ENCODE peak calls at places on chromosomes 3 and 15, in ten cellular contexts. P is GM23248, J is upper lobe of right lung, O is stomach, N is tibial nerve, E is esophagus squamous epithelium, H is fibroblast of lung, W is left lung, U is PC-9, G is astrocyte. R is an unnamed sample.

GRCh38 chr3:139292192-139292591 is 51.6 kb upstream of the MRPS22 start:
- DNase-seq in J (no peak), H (no peak), U (no peak), E (no peak), W (no peak), N (no peak), G (no peak), P (peak; percentile 58), O (no peak), R (no peak)

GRCh38 chr3:85210540-85210939 is 251.8 kb downstream of the CADM2 start:
- DNase-seq in W (no peak), H (no peak), N (no peak), P (no peak), E (no peak), J (no peak), O (no peak), U (no peak), G (no peak), R (no peak)

GRCh38 chr3:124934577-124934976 is at the start of gene MUC13:
- DNase-seq in J (no peak), H (no peak), U (no peak), G (no peak), N (no peak), O (no peak), W (no peak), E (no peak), P (no peak), R (no peak)

GRCh38 chr3:94225176-94225742 is 162.4 kb downstream of the NSUN3 start:
- DNase-seq in J (no peak), E (no peak), O (no peak), P (peak; percentile 55), W (no peak), N (no peak), U (no peak), H (no peak), G (peak; percentile 51), R (no peak)

GRCh38 chr3:18419232-18419631 is 5.9 kb downstream of the SATB1 start:
- DNase-seq in U (no peak), E (no peak), N (no peak), O (no peak), J (no peak), H (no peak), G (no peak), W (no peak), P (no peak), R (no peak)

GRCh38 chr3:105729662-105730061 is 139.2 kb downstream of the CBLB start:
- DNase-seq in H (peak; percentile 64), U (no peak), J (no peak), P (peak; percentile 48), N (no peak), W (no peak), E (no peak), O (no peak), G (peak; percentile 27), R (no peak)

GRCh38 chr15:32979710-32980109 is 214.8 kb downstream of the FMN1 start:
- DNase-seq in W (no peak), H (peak; percentile 95), E (no peak), O (no peak), G (peak; percentile 100), P (peak; percentile 96), N (no peak), U (no peak), J (no peak), R (no peak)

GRCh38 chr3:193665370-193665989 is 72.5 kb downstream of the OPA1 start:
- DNase-seq in H (peak; percentile 70), G (peak; percentile 19), E (no peak), J (no peak), N (no peak), U (peak; percentile 70), P (peak; percentile 59), W (no peak), O (no peak), R (no peak)

GRCh38 chr15:41970456-41970855 is 1.9 kb downstream of the EHD4 start:
- DNase-seq in W (no peak), E (no peak), N (no peak), U (no peak), J (no peak), P (no peak), O (peak; percentile 9), G (no peak), H (no peak), R (no peak)

GRCh38 chr3:131749826-131750225 is 247.1 kb upstream of the MRPL3 start:
- DNase-seq in G (no peak), O (no peak), U (no peak), P (no peak), E (no peak), N (no peak), J (no peak), H (no peak), W (no peak), R (no peak)

GRCh38 chr3:171066216-171066615 is 39.7 kb upstream of the SLC2A2 start:
- DNase-seq in P (no peak), N (no peak), W (no peak), J (no peak), H (no peak), G (peak; percentile 87), U (no peak), E (no peak), O (no peak), R (no peak)

GRCh38 chr3:54847361-54847760 is 80.5 kb downstream of the LRTM1 start:
- DNase-seq in W (no peak), N (no peak), J (no peak), E (no peak), U (no peak), H (no peak), P (no peak), G (no peak), O (no peak), R (no peak)

GRCh38 chr15:52289629-52290081 is 5.9 kb downstream of the MYO5C start:
- DNase-seq in G (no peak), O (peak; percentile 66), U (peak; percentile 42), W (peak; percentile 85), N (no peak), J (no peak), P (no peak), E (no peak), H (no peak), R (no peak)

DNA sequence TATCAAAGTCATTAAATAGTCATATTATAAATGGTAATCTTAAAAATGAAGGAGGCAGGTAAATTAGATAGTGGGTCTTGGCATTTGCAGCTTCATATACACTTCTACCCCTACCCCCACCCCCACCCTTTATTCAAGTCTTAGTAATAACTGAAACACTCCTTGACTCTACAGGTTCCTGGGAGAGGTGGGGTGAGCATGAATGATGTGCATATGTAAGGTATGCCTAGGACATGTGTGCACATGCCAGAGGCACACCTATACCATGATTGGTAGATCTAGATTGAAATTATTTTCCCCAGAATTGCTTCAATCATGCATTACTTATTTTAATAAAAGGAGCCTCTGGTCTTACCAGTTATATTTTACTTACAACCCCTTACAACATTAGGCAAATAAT is 40.2 kb upstream of the PDCD6IP start:
- DNase-seq in G (no peak), N (no peak), J (no peak), P (no peak), U (no peak), H (no peak), O (no peak), W (no peak), E (no peak), R (no peak)
- H3K27ac ChIP-seq in G (no peak overlapping the region), N (no peak overlapping the region), J (no peak overlapping the region), P (no peak overlapping the region), U (no peak overlapping the region), H (no peak overlapping the region), O (no peak overlapping the region), W (no peak overlapping the region), E (no peak overlapping the region), R (no peak overlapping the region)

GRCh38 chr15:38540516-38540915 is 24.1 kb downstream of the RASGRP1 start:
- DNase-seq in H (no peak), J (no peak), E (no peak), N (no peak), U (no peak), O (no peak), W (no peak), G (no peak), P (peak; percentile 57), R (no peak)

GRCh38 chr15:38539008-38539343 is 25.6 kb downstream of the RASGRP1 start:
- DNase-seq in P (no peak), J (no peak), U (no peak), W (no peak), G (no peak), E (no peak), N (no peak), O (no peak), H (no peak), R (no peak)

GRCh38 chr15:38541046-38541445 is 23.6 kb downstream of the RASGRP1 start:
- DNase-seq in P (no peak), E (no peak), G (no peak), J (no peak), N (no peak), H (no peak), U (no peak), O (no peak), W (no peak), R (no peak)

GRCh38 chr15:38536201-38536676 is 28.4 kb downstream of the RASGRP1 start:
- DNase-seq in P (peak; percentile 96), J (no peak), E (no peak), H (peak; percentile 25), N (no peak), W (no peak), G (peak; percentile 98), U (no peak), O (peak; percentile 31), R (peak; percentile 48)

DNA sequence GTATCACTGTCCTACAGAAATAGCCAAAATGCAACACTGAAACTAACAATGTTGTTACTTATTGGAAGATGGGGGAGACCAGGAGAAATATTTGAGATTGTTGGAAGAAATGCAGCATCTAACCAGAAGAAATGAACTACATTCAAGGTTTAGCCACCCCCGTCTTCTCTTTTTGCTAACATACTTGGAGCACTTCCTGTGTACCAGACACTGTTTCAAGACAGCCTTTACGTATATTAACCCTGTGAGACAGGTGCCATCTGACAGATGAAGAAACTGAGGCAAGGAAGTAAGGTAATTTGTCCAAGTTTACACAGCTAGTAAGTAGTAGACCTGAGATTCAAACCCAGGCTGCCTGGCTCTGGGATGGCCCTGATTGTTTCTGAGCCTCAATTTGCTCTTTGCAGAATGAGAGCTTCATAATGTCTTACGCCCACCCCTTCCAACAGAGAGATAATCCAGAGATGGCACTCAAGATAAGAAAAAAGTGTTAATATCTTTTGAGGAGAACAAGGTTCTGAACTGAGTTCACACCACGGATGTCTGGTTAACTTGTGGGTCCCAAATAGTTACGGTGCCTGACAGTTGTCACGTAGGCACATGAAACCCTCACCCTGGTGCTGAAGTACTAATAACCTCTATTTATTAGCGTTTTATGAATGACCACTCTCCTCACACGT is 26.1 kb downstream of the RASGRP1 start:
- DNase-seq in U (no peak), E (no peak), P (no peak), J (no peak), N (no peak), O (no peak), W (no peak), H (no peak), G (no peak), R (no peak)
- H3K4me3 ChIP-seq in U (no peak overlapping the region), E (no peak overlapping the region), P (no peak overlapping the region), J (no peak overlapping the region), N (no peak overlapping the region), O (no peak overlapping the region), W (no peak overlapping the region), H (no peak overlapping the region), G (no peak overlapping the region), R (no peak overlapping the region)

GRCh38 chr15:92893200-92893599 is 6.9 kb upstream of the CHD2 start:
- DNase-seq in J (no peak), P (no peak), E (no peak), N (no peak), G (no peak), W (no peak), O (no peak), H (no peak), U (no peak), R (no peak)
- H3K36me3 ChIP-seq in J (peaks cover 81% of the 10 kb centered on the region), P (peaks cover 96% of the 10 kb centered on the region), E (peaks cover 16% of the 10 kb centered on the region), N (peaks cover 59% of the 10 kb centered on the region), G (peaks cover 65% of the 10 kb centered on the region), W (no peaks in the 10 kb centered on the region), O (peaks cover 72% of the 10 kb centered on the region), H (peaks cover 16% of the 10 kb centered on the region), U (peaks cover 86% of the 10 kb centered on the region), R (peaks cover 21% of the 10 kb centered on the region)

GRCh38 chr15:65095011-65095746 is 18.6 kb downstream of the KBTBD13 start:
- DNase-seq in H (no peak), J (no peak), E (no peak), W (no peak), P (no peak), N (no peak), U (no peak), G (no peak), O (no peak), R (no peak)
- H3K27ac ChIP-seq in H (no peak overlapping the region), J (no peak overlapping the region), E (peak overlapping the region; percentile 5), W (no peak overlapping the region), P (no peak overlapping the region), N (no peak overlapping the region), U (no peak overlapping the region), G (no peak overlapping the region), O (no peak overlapping the region), R (no peak overlapping the region)

R was measured in body of pancreas.